ENCODE peak calls at places on chromosomes 7 and 10, in nine cellular contexts. V is fibroblast of lung; F is NCI-H460; P is iris pigment epithelial cell; Y is stimulated activated CD8-positive, alpha-beta memory T cell treated with anti-CD3 and anti-CD28 coated beads, Interleukin-12 subunit alpha, Interleukin-12 subunit beta, amount 100 ng/mL, for 4 hours; R is CD8-positive, alpha-beta T cell; T is T1000; N is Calu3; G is stimulated activated CD4-positive, alpha-beta T cell treated with anti-CD3 and anti-CD28 coated beads, TNF-alpha, amount 100 ng/mL, for 24 hours. Z is an unnamed sample.

GRCh38 chr10:56370217-56371113 is 9.4 kb upstream of the ZWINT start:
- DNase-seq in F (no peak), T (no peak), Y (no peak), R (no peak), N (no peak), P (no peak), G (no peak), V (no peak), Z (no peak)

GRCh38 chr7:44637788-44638594 is 31.6 kb downstream of the OGDH start:
- DNase-seq in T (peak; percentile 7), Y (peak; percentile 60), N (peak; percentile 82), F (peak; percentile 96), V (peak; percentile 92), P (peak; percentile 85), R (peak; percentile 89), G (peak; percentile 70), Z (peak; percentile 50)

GRCh38 chr10:8014649-8015048 is 39.8 kb upstream of the GATA3 start:
- DNase-seq in P (no peak), Y (no peak), R (no peak), T (no peak), G (no peak), F (no peak), N (no peak), V (no peak), Z (no peak)

GRCh38 chr7:158366916-158367633 is 220.5 kb downstream of the PTPRN2 start:
- DNase-seq in V (no peak), Y (no peak), N (no peak), R (no peak), F (no peak), G (no peak), P (no peak), T (no peak), Z (no peak)

GRCh38 chr10:62632071-62632809 is 172.3 kb upstream of the ADO start:
- DNase-seq in T (no peak), G (no peak), Y (peak; percentile 43), N (no peak), P (no peak), V (peak; percentile 30), R (peak; percentile 79), F (no peak), Z (peak; percentile 58)

GRCh38 chr10:130112821-130113220 is 2.2 kb upstream of the C10orf143 start:
- DNase-seq in R (no peak), F (no peak), T (no peak), Y (no peak), V (no peak), G (no peak), N (no peak), P (no peak), Z (no peak)

GRCh38 chr10:30542001-30542861 is 87.3 kb downstream of the LYZL2 start:
- DNase-seq in N (no peak), P (peak; percentile 35), Y (no peak), R (no peak), G (no peak), T (no peak), F (peak; percentile 25), V (no peak), Z (no peak)

GRCh38 chr7:69787736-69788431 is 189.6 kb downstream of the AUTS2 start:
- DNase-seq in V (no peak), Y (no peak), N (no peak), R (no peak), G (no peak), T (no peak), P (no peak), F (no peak), Z (no peak)